ENCODE peak calls at places on chromosomes 3 and 15, in seven cellular contexts. O, W, U, P, H, J and L are unnamed samples.

GRCh38 chr3:17187589-17188184 is 302.9 kb downstream of the PLCL2 start:
- DNase-seq in O (no peak), W (no peak), U (no peak), P (no peak), H (no peak), J (no peak), L (peak; percentile 36)

GRCh38 chr15:63473999-63474809 is 30.2 kb upstream of the USP3 start:
- DNase-seq in O (no peak), W (no peak), U (peak; percentile 77), P (peak; percentile 66), H (peak; percentile 67), J (peak; percentile 81), L (no peak)

GRCh38 chr15:58182460-58183163 is 44.4 kb downstream of the AQP9 start:
- DNase-seq in O (no peak), W (no peak), U (no peak), P (peak; percentile 31), H (peak; percentile 73), J (peak; percentile 29), L (peak; percentile 63)

GRCh38 chr3:13713396-13713795 is 164.5 kb downstream of the FBLN2 start:
- DNase-seq in O (no peak), W (no peak), U (no peak), P (no peak), H (no peak), J (no peak), L (no peak)

GRCh38 chr3:56468184-56469106 is at the start of gene ERC2:
- DNase-seq in O (no peak), W (no peak), U (no peak), P (peak; percentile 55), H (peak; percentile 45), J (peak; percentile 38), L (peak; percentile 86)

GRCh38 chr15:60830479-60830878 is 351.5 kb upstream of the ICE2 start:
- DNase-seq in O (peak; percentile 77), W (no peak), U (no peak), P (no peak), H (peak; percentile 3), J (peak; percentile 14), L (no peak)

GRCh38 chr15:69499521-69500201 is 47.0 kb downstream of the RPLP1 start:
- DNase-seq in O (no peak), W (no peak), U (no peak), P (no peak), H (no peak), J (no peak), L (no peak)

GRCh38 chr3:130658666-130659065 is 88.0 kb downstream of the PIK3R4 start:
- DNase-seq in O (peak; percentile 14), W (no peak), U (no peak), P (no peak), H (peak; percentile 41), J (peak; percentile 73), L (no peak)

GRCh38 chr3:73658227-73658626 is 33.5 kb upstream of the PDZRN3 start:
- DNase-seq in O (no peak), W (no peak), U (no peak), P (no peak), H (no peak), J (peak; percentile 38), L (no peak)

GRCh38 chr3:71066356-71066755 is 517.2 kb downstream of the FOXP1 start:
- DNase-seq in O (no peak), W (no peak), U (no peak), P (peak; percentile 51), H (no peak), J (no peak), L (no peak)

GRCh38 chr3:196517142-196517808 is 2.1 kb upstream of the SMCO1 start:
- DNase-seq in O (no peak), W (no peak), U (no peak), P (no peak), H (no peak), J (no peak), L (peak; percentile 58)

GRCh38 chr3:36380171-36381031 is at the start of gene STAC:
- DNase-seq in O (no peak), W (no peak), U (peak; percentile 8), P (peak; percentile 32), H (peak; percentile 12), J (peak; percentile 50), L (peak; percentile 41)

GRCh38 chr3:2711081-2711480 is 399.1 kb downstream of the IL5RA start:
- DNase-seq in O (no peak), W (no peak), U (no peak), P (no peak), H (no peak), J (no peak), L (no peak)

GRCh38 chr15:55196458-55197361 is at the start of gene RSL24D1:
- DNase-seq in O (peak; percentile 95), W (peak; percentile 92), U (peak; percentile 94), P (peak; percentile 95), H (peak; percentile 99), J (peak; percentile 98), L (peak; percentile 96)

GRCh38 chr3:14535616-14536015 is 4.5 kb downstream of the GRIP2 start:
- DNase-seq in O (no peak), W (no peak), U (no peak), P (peak; percentile 5), H (no peak), J (no peak), L (no peak)

GRCh38 chr3:152430223-152431002 is 161.7 kb downstream of the MBNL1 start:
- DNase-seq in O (no peak), W (no peak), U (no peak), P (no peak), H (no peak), J (no peak), L (no peak)

GRCh38 chr15:68586274-68586961 is 7.6 kb downstream of the CORO2B start:
- DNase-seq in O (peak; percentile 60), W (no peak), U (no peak), P (no peak), H (peak; percentile 25), J (peak; percentile 88), L (no peak)

GRCh38 chr3:30644615-30645014 is 38.2 kb downstream of the TGFBR2 start:
- DNase-seq in O (no peak), W (peak; percentile 45), U (peak; percentile 43), P (no peak), H (peak; percentile 77), J (peak; percentile 77), L (no peak)

GRCh38 chr3:30646961-30647752 is 40.8 kb downstream of the TGFBR2 start:
- DNase-seq in O (no peak), W (no peak), U (no peak), P (no peak), H (no peak), J (no peak), L (no peak)

GRCh38 chr3:30643763-30644462 is 37.5 kb downstream of the TGFBR2 start:
- DNase-seq in O (no peak), W (peak; percentile 31), U (no peak), P (peak; percentile 46), H (no peak), J (no peak), L (no peak)

GRCh38 chr3:30645077-30645476 is 38.7 kb downstream of the TGFBR2 start:
- DNase-seq in O (no peak), W (no peak), U (no peak), P (no peak), H (no peak), J (no peak), L (no peak)

DNA sequence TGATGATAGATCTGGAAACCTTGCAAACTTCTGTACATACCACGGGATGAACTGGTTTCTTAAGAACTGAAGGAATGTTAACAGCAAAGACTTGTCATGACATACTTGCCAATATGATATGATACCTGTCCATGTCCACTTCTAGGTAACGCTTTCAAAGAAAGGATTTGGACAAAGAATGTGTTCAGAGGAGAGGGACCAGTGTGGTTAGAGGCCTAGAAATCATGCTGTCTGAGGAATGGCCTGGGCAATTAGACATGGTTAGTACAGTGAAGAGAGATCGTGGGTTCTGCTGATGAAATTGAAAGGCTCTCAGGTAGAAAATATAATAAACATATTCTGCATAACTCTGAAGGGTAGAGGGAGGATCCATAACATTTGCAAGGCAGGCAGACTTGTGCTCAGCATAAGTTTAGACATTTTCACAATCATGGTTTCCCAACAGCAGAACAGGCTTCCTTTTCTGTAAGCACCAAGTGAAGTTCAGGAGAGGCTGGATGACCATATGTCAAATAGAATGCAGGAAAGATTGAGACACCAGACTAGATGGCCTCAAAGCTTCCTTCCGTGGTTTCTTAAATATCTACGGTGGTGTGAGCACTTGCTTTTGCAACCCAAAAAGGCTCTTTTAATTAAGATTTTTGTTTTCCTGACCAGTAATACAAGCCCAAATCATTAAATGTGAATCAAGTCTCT is 39.9 kb downstream of the TGFBR2 start:
- DNase-seq in O (no peak), W (no peak), U (no peak), P (no peak), H (peak; percentile 68), J (no peak), L (no peak)
- H3K4me3 ChIP-seq in O (no peak overlapping the region), W (peak overlapping the region; percentile 16), U (no peak overlapping the region), P (no peak overlapping the region), H (no peak overlapping the region), J (no peak overlapping the region), L (no peak overlapping the region)

DNA sequence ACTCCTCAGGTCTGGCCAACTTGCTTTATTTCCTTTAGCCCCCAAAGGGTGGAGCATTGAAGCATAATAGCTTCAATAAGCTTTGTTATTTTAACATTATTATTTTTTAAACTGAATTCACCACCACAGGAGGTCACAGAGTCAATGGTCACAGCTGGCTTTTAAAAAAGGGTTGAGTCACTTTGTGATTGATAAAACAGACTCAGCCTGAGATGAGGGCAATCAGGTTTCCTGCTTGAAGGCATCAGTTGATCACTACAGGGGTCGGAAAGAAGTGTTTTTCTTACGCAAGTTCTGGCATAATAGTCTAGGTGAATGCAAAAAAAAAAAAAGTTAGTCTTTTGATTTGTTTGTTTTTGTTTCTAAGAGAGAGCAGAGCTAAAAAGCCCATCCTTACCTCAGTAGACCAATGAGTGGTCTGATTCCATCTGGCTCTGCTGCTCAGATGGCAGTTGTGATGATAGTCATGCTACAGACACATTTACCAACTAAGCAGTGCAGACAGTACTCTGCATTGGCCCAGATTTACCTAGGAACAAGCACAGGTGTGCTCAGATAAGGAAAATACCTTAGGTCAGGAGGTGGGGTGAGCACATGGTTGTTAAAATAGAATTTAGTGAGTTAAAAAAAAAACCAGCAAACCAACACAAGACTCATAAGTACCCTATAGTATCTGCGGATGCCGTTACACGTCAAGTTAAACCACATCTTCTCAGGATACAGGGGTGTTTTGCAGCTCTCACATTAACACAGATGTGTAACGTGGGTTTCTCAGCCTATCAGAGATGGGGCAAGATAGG is 22.6 kb downstream of the ZNF80 start:
- DNase-seq in O (no peak), W (peak; percentile 19), U (peak; percentile 30), P (no peak), H (no peak), J (no peak), L (no peak)
- H3K4me3 ChIP-seq in O (peak overlapping the region; percentile 12), W (peak overlapping the region; percentile 61), U (peak overlapping the region; percentile 52), P (no peak overlapping the region), H (no peak overlapping the region), J (peak overlapping the region; percentile 36), L (no peak overlapping the region)

GRCh38 chr3:186635532-186635931 is 4.7 kb upstream of the FETUB start:
- DNase-seq in O (no peak), W (no peak), U (no peak), P (no peak), H (no peak), J (no peak), L (no peak)
- H3K4me3 ChIP-seq in O (no peak overlapping the region), W (no peak overlapping the region), U (no peak overlapping the region), P (no peak overlapping the region), H (no peak overlapping the region), J (no peak overlapping the region), L (no peak overlapping the region)

DNA sequence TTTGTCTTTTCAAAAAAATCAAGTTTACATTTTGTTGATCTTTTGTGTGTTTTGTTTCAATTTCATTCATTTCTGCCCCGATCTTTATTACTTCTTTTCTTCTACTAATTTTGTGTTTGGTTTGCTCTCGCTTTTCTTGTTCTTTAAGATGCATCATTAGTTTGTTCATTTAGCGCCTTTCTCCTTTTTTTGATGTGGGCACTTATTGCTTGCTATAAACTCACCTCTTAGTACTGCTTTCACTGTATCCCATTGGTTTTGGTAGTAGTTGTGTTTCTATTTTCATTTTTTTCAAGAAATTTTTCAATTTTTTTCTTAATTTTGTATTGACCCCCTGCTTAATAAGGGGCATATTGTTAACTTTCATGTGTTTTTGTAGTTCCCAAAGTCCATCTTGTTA is 34.4 kb downstream of the PRKCI start:
- DNase-seq in O (no peak), W (no peak), U (no peak), P (no peak), H (no peak), J (no peak), L (no peak)
- H3K4me3 ChIP-seq in O (no peak overlapping the region), W (no peak overlapping the region), U (no peak overlapping the region), P (no peak overlapping the region), H (no peak overlapping the region), J (no peak overlapping the region), L (no peak overlapping the region)